ENCODE peak calls at places on chromosomes 16 and 17, in nine cellular contexts. C, T, M, G, K, D, I, U and W are unnamed samples.

GRCh38 chr16:57700801-57701551 is 6.4 kb downstream of the DRC7 start:
- DNase-seq in C (no peak), I (no peak), K (no peak), D (no peak), U (peak), T (no peak), G (no peak), M (no peak), W (no peak)

GRCh38 chr16:86377251-86378022 is 132.9 kb upstream of the FOXF1 start:
- DNase-seq in I (no peak), D (no peak), K (no peak), T (no peak), G (no peak), U (no peak), M (peak), C (no peak), W (no peak)

GRCh38 chr17:78896091-78896833 is 6.7 kb downstream of the CEP295NL start:
- DNase-seq in G (no peak), K (no peak), D (no peak), M (peak), C (no peak), I (no peak), T (no peak), U (no peak), W (no peak)

GRCh38 chr17:40481106-40481505 is 20.3 kb downstream of the TNS4 start:
- DNase-seq in D (no peak), T (no peak), M (no peak), K (no peak), C (no peak), G (no peak), U (no peak), I (no peak), W (no peak)

GRCh38 chr17:55496094-55496881 is 15.0 kb downstream of the SMIM36 start:
- DNase-seq in K (no peak), G (no peak), U (peak), T (no peak), C (no peak), I (no peak), M (no peak), D (no peak), W (peak)

GRCh38 chr16:49706620-49707355 is 149.1 kb downstream of the ZNF423 start:
- DNase-seq in K (no peak), G (no peak), M (no peak), T (no peak), C (no peak), D (no peak), I (no peak), U (no peak), W (no peak)

GRCh38 chr17:3512512-3513171 is 36.8 kb downstream of the ASPA start:
- DNase-seq in D (peak), M (peak), U (no peak), C (no peak), T (no peak), I (no peak), G (peak), K (no peak), W (peak)

GRCh38 chr16:1096164-1097082 is at the start of gene C1QTNF8:
- DNase-seq in G (no peak), K (no peak), M (no peak), T (no peak), C (no peak), U (no peak), I (no peak), D (no peak), W (no peak)

GRCh38 chr17:74280093-74280513 is 6.1 kb downstream of the DNAI2 start:
- DNase-seq in U (no peak), I (no peak), D (no peak), C (no peak), M (no peak), G (no peak), K (peak), T (no peak), W (peak)

GRCh38 chr16:56305956-56306565 is 114.8 kb downstream of the GNAO1 start:
- DNase-seq in I (no peak), K (no peak), T (no peak), D (no peak), G (no peak), U (no peak), M (no peak), C (no peak), W (no peak)

GRCh38 chr16:66300501-66300900 is 66.0 kb upstream of the CDH5 start:
- DNase-seq in K (no peak), G (no peak), D (peak), I (no peak), T (no peak), U (no peak), C (no peak), M (peak), W (no peak)

GRCh38 chr17:77506371-77506991 is 365.7 kb downstream of the SEC14L1 start:
- DNase-seq in U (no peak), M (peak), D (no peak), G (no peak), K (no peak), I (no peak), C (no peak), T (no peak), W (no peak)

GRCh38 chr17:42832213-42832933 is 824 bp upstream of the PSME3 start:
- DNase-seq in C (no peak), D (no peak), I (no peak), G (no peak), M (no peak), K (no peak), T (no peak), U (peak), W (no peak)

GRCh38 chr16:23953476-23953875 is 117.7 kb downstream of the PRKCB start:
- DNase-seq in D (no peak), G (no peak), C (no peak), U (no peak), K (no peak), I (no peak), T (no peak), M (no peak), W (no peak)

GRCh38 chr17:330993-331701 is 21.5 kb downstream of the RPH3AL start:
- DNase-seq in K (no peak), D (no peak), C (no peak), T (no peak), M (peak), I (no peak), G (no peak), U (no peak), W (peak)

GRCh38 chr16:55433535-55433934 is 45.5 kb upstream of the MMP2 start:
- DNase-seq in T (no peak), K (no peak), G (no peak), C (no peak), D (no peak), I (no peak), U (no peak), M (no peak), W (no peak)

GRCh38 chr17:32954477-32954876 is 26.5 kb downstream of the TMEM98 start:
- DNase-seq in G (peak), D (no peak), U (peak), K (no peak), T (no peak), I (no peak), C (no peak), M (no peak), W (peak)

GRCh38 chr16:56341656-56342397 is 83.5 kb downstream of the AMFR start:
- DNase-seq in U (no peak), I (no peak), C (no peak), T (no peak), M (no peak), D (no peak), K (no peak), G (no peak), W (no peak)

GRCh38 chr17:28744104-28744801 is 442 bp downstream of the TRAF4 start:
- DNase-seq in C (no peak), I (peak), M (peak), T (no peak), K (peak), D (no peak), U (peak), G (peak), W (peak)

GRCh38 chr17:2215616-2216364 is 87.8 kb downstream of the SMG6 start:
- DNase-seq in G (peak), U (no peak), K (peak), I (peak), M (peak), T (no peak), D (peak), C (no peak), W (peak)

GRCh38 chr17:14205992-14206461 is 30.6 kb downstream of the CDRT15 start:
- DNase-seq in C (no peak), D (no peak), T (no peak), G (peak), K (peak), M (no peak), I (no peak), U (no peak), W (peak)

GRCh38 chr16:48158296-48158695 is 2.5 kb upstream of the ABCC12 start:
- DNase-seq in D (no peak), T (no peak), M (no peak), K (no peak), C (peak), U (peak), I (no peak), G (no peak), W (no peak)

GRCh38 chr17:18191071-18191667 is 7.5 kb downstream of the ALKBH5 start:
- DNase-seq in G (peak), I (no peak), D (no peak), M (peak), T (no peak), U (peak), C (no peak), K (peak), W (no peak)

GRCh38 chr17:37516131-37516561 is 26.5 kb downstream of the DUSP14 start:
- DNase-seq in D (no peak), I (no peak), K (no peak), T (no peak), C (no peak), U (no peak), M (no peak), G (no peak), W (no peak)

GRCh38 chr17:39904990-39905288 is 13.5 kb downstream of the GSDMB start:
- DNase-seq in M (no peak), C (no peak), K (no peak), U (no peak), I (no peak), G (no peak), T (no peak), D (no peak), W (no peak)

GRCh38 chr16:20798364-20798763 is 7.9 kb downstream of the ERI2 start:
- DNase-seq in I (no peak), C (no peak), K (no peak), T (no peak), U (no peak), G (no peak), M (no peak), D (no peak), W (no peak)

GRCh38 chr16:58492735-58493134 is 7.2 kb upstream of the NDRG4 start:
- DNase-seq in G (no peak), I (no peak), U (no peak), D (no peak), K (no peak), T (no peak), C (no peak), M (no peak), W (no peak)

GRCh38 chr16:83717814-83718213 is 90.0 kb upstream of the HSBP1 start:
- DNase-seq in I (no peak), D (peak), T (no peak), G (no peak), K (no peak), U (no peak), M (no peak), C (no peak), W (no peak)

GRCh38 chr17:13797863-13798262 is 196.1 kb upstream of the HS3ST3A1 start:
- DNase-seq in C (no peak), G (no peak), I (no peak), T (no peak), D (no peak), K (no peak), U (no peak), M (no peak), W (no peak)

GRCh38 chr17:77313831-77314230 is 173.1 kb downstream of the SEC14L1 start:
- DNase-seq in T (no peak), D (no peak), K (no peak), C (no peak), G (no peak), U (no peak), I (no peak), M (peak), W (peak)

GRCh38 chr17:17792551-17793377 is 44.0 kb downstream of the SREBF1 start:
- DNase-seq in I (no peak), U (no peak), D (no peak), C (no peak), K (no peak), T (no peak), G (peak), M (no peak), W (no peak)

GRCh38 chr17:17609121-17609520 is 17.6 kb upstream of the PEMT start:
- DNase-seq in I (no peak), G (no peak), M (no peak), U (no peak), K (peak), T (no peak), D (no peak), C (no peak), W (no peak)

GRCh38 chr16:54654429-54654828 is 276.2 kb upstream of the IRX5 start:
- DNase-seq in U (no peak), K (no peak), T (no peak), G (no peak), D (no peak), I (no peak), M (no peak), C (no peak), W (no peak)

GRCh38 chr17:5419959-5420653 is at the start of gene RPAIN:
- DNase-seq in G (peak), K (peak), C (no peak), D (peak), U (peak), M (peak), I (peak), T (peak), W (peak)
- TF ChIP-seq POLR2A in G (peak), K (peak), C (peak), D (peak), U (peak), M (peak), I (peak), T (peak), W (peak)

GRCh38 chr16:12097523-12098428 is 121.2 kb downstream of the SNX29 start:
- DNase-seq in M (peak), U (peak), I (no peak), C (no peak), K (no peak), T (no peak), D (no peak), G (no peak), W (peak)
- TF ChIP-seq EP300 in M (no peak), U (peak), I (no peak), C (no peak), K (no peak), T (no peak), D (no peak), G (no peak), W (no peak)

GRCh38 chr17:20092973-20093626 is 83.9 kb downstream of the SPECC1 start:
- DNase-seq in U (no peak), K (no peak), G (no peak), I (no peak), C (no peak), M (no peak), T (no peak), D (no peak), W (no peak)

GRCh38 chr17:20092292-20092867 is 83.2 kb downstream of the SPECC1 start:
- DNase-seq in D (no peak), M (no peak), K (no peak), I (no peak), U (no peak), G (no peak), C (no peak), T (no peak), W (no peak)

GRCh38 chr17:20094777-20095176 is 85.6 kb downstream of the SPECC1 start:
- DNase-seq in K (no peak), I (no peak), T (no peak), G (no peak), U (no peak), C (no peak), M (no peak), D (no peak), W (no peak)

GRCh38 chr17:20089795-20090547 is 80.8 kb downstream of the SPECC1 start:
- DNase-seq in T (no peak), K (no peak), M (no peak), G (no peak), D (no peak), U (no peak), C (no peak), I (no peak), W (no peak)

GRCh38 chr17:20091161-20092029 is 82.2 kb downstream of the SPECC1 start:
- DNase-seq in I (no peak), G (no peak), T (no peak), K (no peak), C (no peak), U (no peak), M (no peak), D (no peak), W (no peak)
- TF ChIP-seq POLR2AphosphoS5 in I (no peak), G (no peak), T (peak), K (no peak), C (no peak), U (no peak), M (peak), D (no peak), W (no peak)

GRCh38 chr16:28556914-28557320 is 3.2 kb downstream of the SGF29 start:
- DNase-seq in C (no peak), M (no peak), U (no peak), G (no peak), I (no peak), D (no peak), K (no peak), T (no peak), W (no peak)

GRCh38 chr16:28554634-28555423 is 1.1 kb downstream of the SGF29 start:
- DNase-seq in T (no peak), C (no peak), I (no peak), D (no peak), G (no peak), U (no peak), K (no peak), M (no peak), W (no peak)

GRCh38 chr16:28549301-28549899 is 4.3 kb upstream of the SGF29 start:
- DNase-seq in U (peak), D (no peak), G (no peak), I (no peak), K (no peak), C (no peak), M (no peak), T (no peak), W (no peak)

GRCh38 chr16:28555593-28555992 is 1.9 kb downstream of the SGF29 start:
- DNase-seq in I (no peak), U (no peak), T (no peak), M (no peak), D (no peak), C (no peak), K (no peak), G (no peak), W (no peak)

GRCh38 chr16:28553776-28554633 is at the start of gene SGF29:
- DNase-seq in G (peak), K (peak), D (peak), U (peak), C (peak), T (peak), I (peak), M (peak), W (peak)
- TF ChIP-seq POLR2A in G (peak), K (peak), D (peak), U (peak), C (peak), T (peak), I (peak), M (peak), W (peak)

DNA sequence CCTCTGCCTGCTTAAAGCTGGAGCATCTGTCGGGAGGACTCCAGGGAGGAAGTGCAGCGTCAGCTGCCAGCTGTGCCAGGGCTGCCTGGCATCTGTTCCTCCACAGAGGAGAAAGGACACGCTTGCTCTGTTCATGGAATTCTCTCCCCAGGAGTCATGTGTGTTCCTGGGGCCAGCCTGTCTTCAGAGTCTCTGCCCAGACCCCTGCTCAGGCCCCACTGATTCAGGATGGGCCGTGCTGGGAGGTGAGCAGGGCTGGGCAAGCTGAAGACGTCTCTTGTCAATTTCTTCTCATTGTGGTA is 24.2 kb downstream of the CRISPLD2 start:
- DNase-seq in K (no peak), D (no peak), U (no peak), C (no peak), G (no peak), M (peak), I (no peak), T (no peak), W (peak)
- TF ChIP-seq EP300 in K (no peak), D (no peak), U (no peak), C (no peak), G (no peak), M (no peak), I (no peak), T (no peak), W (no peak)

GRCh38 chr17:64387545-64388171 is 3.0 kb downstream of the PECAM1 start:
- DNase-seq in C (no peak), I (no peak), G (no peak), D (no peak), U (no peak), K (no peak), T (no peak), M (peak), W (no peak)
- TF ChIP-seq POLR2AphosphoS5 in C (no peak), I (no peak), G (no peak), D (no peak), U (no peak), K (peak), T (no peak), M (no peak), W (no peak)

DNA sequence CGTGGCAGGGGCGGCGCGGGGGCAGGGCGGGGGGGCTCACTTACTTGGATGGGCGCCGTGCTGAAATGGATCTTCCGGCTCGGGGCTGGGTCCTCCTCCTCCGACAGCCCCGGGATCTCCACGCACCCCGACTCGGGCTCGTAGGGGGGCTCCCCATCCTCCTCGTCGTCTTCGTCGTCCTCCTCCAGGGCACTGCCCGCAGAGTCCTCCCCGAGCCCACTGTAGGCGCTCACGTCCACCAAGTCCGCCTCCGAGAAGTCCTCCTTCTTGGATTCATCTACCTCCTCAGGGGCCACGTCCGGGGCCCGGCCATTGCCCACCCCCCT is 1.4 kb downstream of the PPP1R9B start:
- DNase-seq in C (no peak), I (no peak), U (no peak), T (no peak), K (no peak), M (no peak), D (no peak), G (no peak), W (no peak)
- TF ChIP-seq POLR2A in C (no peak), I (no peak), U (peak), T (no peak), K (no peak), M (no peak), D (no peak), G (no peak), W (no peak)